ENCODE peak calls at places on chromosomes 11 and 22, in five cellular contexts. P is mammary epithelial cell, A is fibroblast of lung, X is K562, Q is spleen. U is an unnamed sample. For H3K27me3, the result is how much of the 10 kb centered on the place peaks cover.

GRCh38 chr22:44444341-44445306 is 53.4 kb downstream of the RTL6 start:
- DNase-seq in X (peak), A (no peak), Q (peak), P (no peak), U (no peak)

GRCh38 chr11:72411623-72412532 is 22.5 kb downstream of the CLPB start:
- DNase-seq in P (no peak), X (peak), A (peak), Q (peak), U (no peak)

GRCh38 chr11:6611092-6612007 is 666 bp downstream of the TAF10 start:
- DNase-seq in Q (peak), P (peak), X (no peak), A (peak), U (peak)

GRCh38 chr22:30989473-30989872 is 20.4 kb downstream of the TUG1 start:
- DNase-seq in X (no peak), P (no peak), A (no peak), Q (no peak), U (no peak)

GRCh38 chr11:35316161-35316560 is 103.2 kb downstream of the SLC1A2 start:
- DNase-seq in A (peak), X (no peak), Q (no peak), P (no peak), U (no peak)

GRCh38 chr11:66289548-66290331 is 797 bp upstream of the YIF1A start:
- DNase-seq in P (no peak), X (peak), Q (no peak), A (no peak), U (no peak)

GRCh38 chr11:74777038-74777437 is 28.4 kb downstream of the RNF169 start:
- DNase-seq in P (no peak), A (no peak), X (no peak), Q (no peak), U (no peak)

GRCh38 chr22:17269224-17269606 is 50.0 kb upstream of the ADA2 start:
- DNase-seq in A (no peak), P (no peak), Q (no peak), X (no peak), U (no peak)

GRCh38 chr11:96096360-96096759 is 172.5 kb upstream of the MTMR2 start:
- DNase-seq in A (no peak), Q (no peak), X (no peak), P (no peak), U (no peak)

GRCh38 chr11:121489823-121490222 is 37.1 kb upstream of the SORL1-AS1 start:
- DNase-seq in A (no peak), Q (no peak), X (no peak), P (peak), U (no peak)

GRCh38 chr11:33334627-33335026 is 77.4 kb downstream of the HIPK3 start:
- DNase-seq in Q (no peak), X (no peak), A (no peak), P (peak), U (no peak)

GRCh38 chr22:49367016-49367697 is 460.5 kb downstream of the BRD1 start:
- DNase-seq in P (no peak), X (no peak), A (no peak), Q (peak), U (no peak)

GRCh38 chr22:43081968-43082367 is 7.2 kb downstream of the TTLL1 start:
- DNase-seq in P (no peak), Q (no peak), X (no peak), A (peak), U (no peak)

GRCh38 chr11:89498845-89499448 is 7.8 kb upstream of the NOX4 start:
- DNase-seq in X (peak), P (no peak), A (no peak), Q (no peak), U (no peak)

DNA sequence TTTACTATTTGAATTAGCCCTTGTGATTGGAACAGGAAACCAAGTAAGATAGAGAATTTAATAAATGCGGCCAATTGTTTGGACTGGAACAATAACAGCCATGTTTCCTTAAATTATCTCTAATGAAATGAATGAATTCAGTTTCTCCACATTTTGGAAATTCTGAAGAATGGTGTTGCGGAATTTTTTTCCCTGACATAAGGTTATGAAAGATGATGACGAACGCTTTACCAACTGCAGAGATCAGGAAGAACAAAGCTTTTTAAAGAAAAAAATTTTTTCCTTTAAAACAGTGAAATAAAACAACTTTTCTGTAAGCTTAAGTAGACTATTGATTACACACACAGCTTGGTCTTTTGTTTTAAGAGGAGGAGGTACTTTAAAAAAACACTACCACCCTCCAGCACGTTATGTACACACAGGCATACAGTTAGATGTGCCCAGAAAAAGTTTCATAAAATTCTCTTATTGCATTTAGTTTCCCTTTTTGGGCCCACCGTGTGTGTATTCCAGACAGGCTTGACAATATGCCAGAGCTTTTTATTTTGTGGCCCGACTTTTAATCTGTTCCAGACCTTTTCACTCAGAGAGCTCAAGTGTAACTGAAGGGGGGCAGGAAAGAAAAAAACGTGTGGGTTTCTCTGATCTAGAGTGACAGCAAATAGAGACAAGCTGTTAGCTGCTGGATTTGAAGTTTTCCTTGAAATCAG is 77.3 kb downstream of the YAP1 start:
- DNase-seq in P (no peak), Q (no peak), X (no peak), A (no peak), U (no peak)
- H3K27me3 ChIP-seq in P (under half), Q (under half), X (under half), A (under half), U (under half)

GRCh38 chr22:19759994-19760651 is 455 bp upstream of the TBX1 start:
- DNase-seq in Q (no peak), P (no peak), X (peak), A (no peak), U (no peak)
- H3K27me3 ChIP-seq in Q (half or more), P (under half), X (under half), A (half or more), U (under half)

DNA sequence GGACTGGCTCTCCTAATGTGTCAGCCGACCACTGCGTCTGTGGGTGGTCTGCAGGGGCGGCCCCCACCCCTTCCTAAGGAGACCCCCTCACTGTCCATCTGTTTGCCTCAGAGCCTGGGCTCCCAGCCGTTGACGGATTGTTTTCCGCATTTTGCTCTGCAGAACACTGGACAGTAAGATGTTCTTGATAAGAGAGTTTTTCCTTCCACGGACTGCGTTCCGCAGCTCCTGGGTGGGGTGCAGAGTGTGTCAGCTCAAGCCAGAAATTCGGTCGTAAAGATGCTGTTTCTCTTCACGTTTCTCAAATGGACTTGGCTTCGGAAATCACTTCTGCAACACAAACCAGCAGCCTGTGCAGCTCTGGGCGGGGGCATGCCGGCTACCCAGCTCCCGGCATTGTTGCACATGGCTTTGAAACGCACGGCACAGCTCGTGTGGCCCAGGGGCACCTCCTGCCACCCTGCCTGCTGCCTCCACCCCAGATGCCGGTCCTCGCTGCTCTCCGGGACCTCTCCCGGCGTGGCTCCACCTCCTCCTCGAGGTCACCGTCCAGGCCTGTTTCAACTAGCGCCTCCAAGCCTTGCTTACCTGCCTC is 2.9 kb upstream of the MRGPRG start:
- DNase-seq in Q (no peak), P (no peak), X (no peak), A (no peak), U (no peak)
- H3K27me3 ChIP-seq in Q (under half), P (under half), X (under half), A (under half), U (under half)

DNA sequence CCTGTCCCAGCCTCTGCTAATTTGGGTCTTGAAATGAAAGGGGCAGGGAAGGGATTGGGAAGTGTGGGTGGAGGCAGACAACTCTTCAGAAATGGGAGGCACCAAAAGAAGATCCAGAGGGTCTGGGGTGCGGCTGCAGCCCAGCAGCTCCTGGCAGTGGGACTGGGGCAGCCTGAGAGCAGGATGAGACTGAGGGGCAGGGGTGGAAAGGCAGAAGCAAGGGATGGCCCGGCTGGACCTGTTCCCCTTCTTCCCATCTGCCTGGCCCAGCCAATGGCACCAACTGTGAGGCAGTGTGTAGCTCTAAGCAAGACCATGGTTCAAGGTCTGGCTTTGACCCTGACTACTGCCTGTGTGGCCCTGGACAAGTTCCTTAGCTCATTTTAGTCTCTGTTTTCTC is 160.4 kb downstream of the ENTHD1 start:
- DNase-seq in A (no peak), Q (no peak), P (no peak), X (no peak), U (no peak)
- H3K27me3 ChIP-seq in A (under half), Q (under half), P (under half), X (under half), U (under half)

U was measured in gastrocnemius medialis.